ENCODE peak calls at places on chromosomes 5 and 9, in ten cellular contexts. J is A549; W is NCI-H1694; B is GM23248; I is effector memory CD4-positive, alpha-beta T cell; E is cerebellum; S is lower lobe of right lung; H is A673; Y is left cardiac atrium; A is GM03348. G is an unnamed sample.

GRCh38 chr5:95620030-95620869 is at the start of gene GPR150:
- DNase-seq in J (peak; percentile 36), W (no peak), B (peak; percentile 81), I (peak; percentile 52), E (peak; percentile 14), S (peak; percentile 79), H (peak; percentile 61), Y (peak; percentile 68), A (peak; percentile 71), G (peak; percentile 90)

GRCh38 chr9:114433720-114434255 is 46.0 kb upstream of the AKNA start:
- DNase-seq in J (no peak), W (no peak), B (no peak), I (no peak), E (no peak), S (no peak), H (no peak), Y (no peak), A (no peak), G (no peak)

GRCh38 chr9:109968702-109969450 is 188.9 kb downstream of the PALM2AKAP2 start:
- DNase-seq in J (no peak), W (no peak), B (peak; percentile 17), I (no peak), E (no peak), S (no peak), H (no peak), Y (no peak), A (no peak), G (peak; percentile 73)

GRCh38 chr9:99105152-99106043 is 485 bp downstream of the TGFBR1 start:
- DNase-seq in J (peak; percentile 69), W (no peak), B (peak; percentile 91), I (peak; percentile 15), E (peak; percentile 46), S (peak; percentile 91), H (peak; percentile 25), Y (peak; percentile 87), A (peak; percentile 94), G (peak; percentile 78)

GRCh38 chr5:164175083-164175482 is 669.7 kb downstream of the MAT2B start:
- DNase-seq in J (no peak), W (no peak), B (peak; percentile 7), I (no peak), E (no peak), S (no peak), H (no peak), Y (no peak), A (no peak), G (no peak)

GRCh38 chr5:122076023-122076422 is 2.0 kb downstream of the LOX start:
- DNase-seq in J (no peak), W (no peak), B (peak; percentile 68), I (no peak), E (no peak), S (no peak), H (peak; percentile 17), Y (no peak), A (no peak), G (peak; percentile 23)

GRCh38 chr5:151202381-151203139 is 21.3 kb downstream of the CCDC69 start:
- DNase-seq in J (no peak), W (no peak), B (peak; percentile 86), I (no peak), E (no peak), S (no peak), H (peak; percentile 10), Y (no peak), A (peak; percentile 41), G (no peak)

GRCh38 chr9:34493972-34494535 is 28.7 kb downstream of the ENHO start:
- DNase-seq in J (peak; percentile 20), W (no peak), B (peak; percentile 71), I (no peak), E (no peak), S (no peak), H (peak; percentile 55), Y (peak; percentile 65), A (peak; percentile 77), G (no peak)